ENCODE peak calls at places on chromosomes 3 and 15, in nine cellular contexts. J is thoracic aorta; F is heart left ventricle; R is HCT116; B is AG04450; E is tibial nerve; I is BE2C; G is ovary; T is CD8-positive, alpha-beta T cell. Z is an unnamed sample. For H3K27me3 and H3K9me3, the result is how much of the 10 kb centered on the place peaks cover.

GRCh38 chr3:165874663-165875489 is 37.7 kb upstream of the BCHE start:
- DNase-seq in J (no peak), I (peak), R (peak), E (no peak), G (no peak), B (no peak), T (no peak), F (no peak), Z (no peak)

GRCh38 chr3:160808838-160809237 is 52.8 kb downstream of the PPM1L start:
- DNase-seq in E (no peak), I (no peak), J (no peak), F (peak), R (no peak), T (no peak), B (no peak), G (no peak), Z (peak)

GRCh38 chr3:117719316-117719926 is 1009.8 kb downstream of the TUSC7 start:
- DNase-seq in F (no peak), G (no peak), J (no peak), I (no peak), E (no peak), R (peak), T (no peak), B (no peak), Z (no peak)

GRCh38 chr3:33886015-33886414 is 87.6 kb downstream of the PDCD6IP start:
- DNase-seq in F (no peak), E (no peak), I (no peak), R (no peak), G (no peak), J (no peak), B (no peak), T (no peak), Z (no peak)

GRCh38 chr15:88049509-88049908 is 207.0 kb downstream of the NTRK3 start:
- DNase-seq in G (no peak), T (no peak), F (no peak), I (no peak), R (no peak), E (no peak), B (no peak), J (no peak), Z (no peak)

GRCh38 chr3:146382386-146382785 is 87.0 kb downstream of the PLSCR2 start:
- DNase-seq in E (no peak), R (peak), F (no peak), J (no peak), B (no peak), T (no peak), G (no peak), I (no peak), Z (no peak)

GRCh38 chr3:160183375-160184076 is 41.7 kb upstream of the C3orf80 start:
- DNase-seq in B (no peak), R (no peak), G (no peak), F (no peak), I (no peak), E (no peak), T (no peak), J (no peak), Z (no peak)

GRCh38 chr15:88615303-88616107 is 5.6 kb upstream of the AEN start:
- DNase-seq in B (no peak), E (no peak), J (no peak), G (no peak), F (no peak), R (no peak), T (no peak), I (no peak), Z (peak)

GRCh38 chr15:70741107-70741511 is 22.2 kb downstream of the UACA start:
- DNase-seq in F (peak), T (no peak), G (peak), E (peak), I (no peak), B (peak), R (peak), J (no peak), Z (peak)

GRCh38 chr15:88656760-88657221 is 18.0 kb downstream of the ISG20 start:
- DNase-seq in J (no peak), R (no peak), B (no peak), T (no peak), F (no peak), G (no peak), E (no peak), I (no peak), Z (no peak)

GRCh38 chr3:134722899-134723484 is 72.1 kb upstream of the EPHB1 start:
- DNase-seq in G (no peak), B (no peak), I (no peak), J (no peak), T (no peak), R (no peak), F (no peak), E (no peak), Z (no peak)

GRCh38 chr3:72336821-72337479 is 511.3 kb downstream of the SHQ1 start:
- DNase-seq in I (peak), G (peak), T (no peak), E (peak), B (no peak), J (no peak), F (peak), R (no peak), Z (peak)

GRCh38 chr3:12984023-12984823 is 89.0 kb downstream of the IQSEC1 start:
- DNase-seq in G (no peak), R (peak), E (no peak), J (no peak), I (peak), B (no peak), F (peak), T (peak), Z (no peak)

GRCh38 chr15:72599855-72600464 is 54.5 kb upstream of the GOLGA6B start:
- DNase-seq in I (peak), R (peak), J (no peak), B (peak), E (no peak), F (no peak), T (no peak), G (no peak), Z (no peak)

GRCh38 chr3:162738778-162739177 is 1242.2 kb downstream of the OTOL1 start:
- DNase-seq in I (no peak), F (no peak), E (no peak), B (no peak), J (no peak), G (no peak), R (no peak), T (no peak), Z (no peak)

GRCh38 chr15:43941555-43941954 is 114.8 kb downstream of the WDR76 start:
- DNase-seq in T (no peak), I (no peak), F (no peak), G (no peak), B (no peak), R (no peak), J (no peak), E (no peak), Z (no peak)

GRCh38 chr3:134357914-134358811 is 16.1 kb downstream of the AMOTL2 start:
- DNase-seq in F (no peak), E (no peak), I (peak), G (no peak), T (no peak), B (peak), R (peak), J (no peak), Z (no peak)

GRCh38 chr3:36494461-36495109 is 114.3 kb downstream of the STAC start:
- DNase-seq in T (no peak), B (peak), J (no peak), F (no peak), E (no peak), R (no peak), G (no peak), I (no peak), Z (no peak)

GRCh38 chr15:98413973-98414546 is 234.3 kb upstream of the IGF1R start:
- DNase-seq in B (no peak), T (no peak), I (no peak), F (no peak), E (no peak), G (no peak), R (no peak), J (no peak), Z (no peak)
- H3K27me3 ChIP-seq in B (under half), T (under half), I (under half), F (under half), E (under half), G (under half), R (under half), J (under half), Z (under half)

GRCh38 chr3:138642226-138642926 is 33.8 kb downstream of the FAIM start:
- DNase-seq in J (no peak), I (no peak), F (no peak), T (no peak), G (no peak), B (no peak), E (no peak), R (no peak), Z (no peak)

GRCh38 chr3:138646527-138646926 is 38.0 kb downstream of the FAIM start:
- DNase-seq in E (no peak), T (no peak), B (no peak), I (no peak), F (no peak), R (no peak), G (no peak), J (no peak), Z (no peak)

GRCh38 chr3:138646008-138646407 is 37.4 kb downstream of the FAIM start:
- DNase-seq in T (no peak), B (no peak), J (no peak), F (no peak), G (no peak), E (no peak), I (no peak), R (no peak), Z (no peak)

GRCh38 chr3:138640537-138640936 is 32.0 kb downstream of the FAIM start:
- DNase-seq in I (no peak), F (no peak), G (no peak), B (no peak), J (no peak), T (no peak), R (no peak), E (no peak), Z (no peak)

GRCh38 chr3:138642927-138643253 is 34.3 kb downstream of the FAIM start:
- DNase-seq in I (no peak), J (no peak), E (no peak), G (no peak), F (no peak), R (no peak), B (no peak), T (no peak), Z (no peak)
- H3K9me3 ChIP-seq in I (under half), J (under half), E (under half), G (under half), F (half or more), R (under half), B (under half), T (under half), Z (under half)

GRCh38 chr15:65980824-65981456 is 111.6 kb downstream of the RAB11A start:
- DNase-seq in E (no peak), R (peak), T (no peak), I (peak), B (peak), G (peak), J (no peak), F (peak), Z (peak)
- TF ChIP-seq CTCF in E (peak), R (peak), T (no peak), I (peak), B (peak), G (no peak), J (peak), F (peak), Z (peak)

GRCh38 chr15:69133862-69134519 is 26.4 kb upstream of the GLCE start:
- DNase-seq in I (no peak), F (no peak), T (no peak), B (no peak), R (no peak), G (no peak), E (no peak), J (no peak), Z (peak)

GRCh38 chr15:69131362-69132215 is 28.8 kb upstream of the GLCE start:
- DNase-seq in R (no peak), G (no peak), F (peak), I (no peak), T (no peak), J (no peak), B (no peak), E (no peak), Z (no peak)

GRCh38 chr15:69134841-69135240 is 25.6 kb upstream of the GLCE start:
- DNase-seq in B (no peak), E (no peak), J (no peak), F (no peak), G (no peak), I (no peak), R (no peak), T (no peak), Z (no peak)

GRCh38 chr15:69132430-69132829 is 28.0 kb upstream of the GLCE start:
- DNase-seq in I (no peak), J (no peak), G (no peak), E (no peak), T (no peak), F (no peak), B (no peak), R (no peak), Z (no peak)

GRCh38 chr15:69132935-69133861 is 27.2 kb upstream of the GLCE start:
- DNase-seq in F (no peak), R (no peak), J (no peak), B (no peak), I (peak), T (no peak), G (no peak), E (no peak), Z (no peak)
- H3K27me3 ChIP-seq in F (under half), R (under half), J (under half), B (under half), I (under half), T (under half), G (under half), E (under half), Z (under half)

DNA sequence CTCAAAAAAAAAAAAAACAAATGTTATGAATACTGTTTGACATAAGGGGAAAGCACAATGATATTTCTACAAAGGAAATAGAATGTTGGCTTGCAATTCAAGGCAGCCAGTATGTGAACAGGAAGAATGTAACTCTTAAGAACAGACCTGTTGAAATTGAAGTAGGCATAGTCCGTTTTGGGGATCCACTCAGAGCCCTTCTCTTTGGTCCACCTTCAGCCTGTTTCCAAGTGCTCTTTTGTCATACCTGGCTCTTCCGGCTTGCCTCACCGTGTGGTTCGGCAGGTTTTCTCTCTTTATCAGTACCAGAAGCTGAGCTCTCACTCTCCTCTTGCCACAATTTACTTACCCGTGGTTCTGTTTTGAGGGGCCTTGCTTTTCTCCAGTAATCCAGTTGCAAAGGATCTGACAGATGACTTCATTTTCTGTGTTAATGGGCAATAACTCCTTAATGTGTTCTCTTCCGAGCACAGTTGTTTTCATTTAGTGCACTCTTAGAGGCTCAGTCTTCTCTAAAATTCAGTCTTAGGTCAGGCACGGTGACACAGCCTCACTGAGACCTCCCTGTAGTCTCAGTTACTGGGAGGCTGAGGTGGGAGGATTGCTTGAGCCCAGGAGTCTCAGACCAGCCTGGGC is 6.7 kb downstream of the ABHD17C start:
- DNase-seq in I (no peak), G (no peak), R (no peak), J (no peak), T (no peak), F (no peak), B (no peak), E (no peak), Z (no peak)
- H3K9me3 ChIP-seq in I (under half), G (under half), R (under half), J (under half), T (under half), F (under half), B (under half), E (under half), Z (under half)

GRCh38 chr3:52534281-52535183 is 875 bp upstream of the NT5DC2 start:
- DNase-seq in B (no peak), T (no peak), I (no peak), F (peak), G (peak), J (no peak), E (no peak), R (no peak), Z (peak)

GRCh38 chr3:52532838-52533622 is 627 bp downstream of the NT5DC2 start:
- DNase-seq in T (peak), I (no peak), E (no peak), B (no peak), R (no peak), G (peak), J (no peak), F (peak), Z (peak)

GRCh38 chr3:52535411-52536111 is 844 bp upstream of the UQCC5 start:
- DNase-seq in T (no peak), E (no peak), J (no peak), R (no peak), F (no peak), I (no peak), G (peak), B (no peak), Z (no peak)

GRCh38 chr3:52532517-52532837 is 1.2 kb downstream of the NT5DC2 start:
- DNase-seq in B (no peak), F (peak), R (no peak), E (no peak), J (no peak), I (peak), T (peak), G (peak), Z (peak)

GRCh38 chr3:52533623-52534280 is at the start of gene NT5DC2:
- DNase-seq in R (no peak), T (peak), G (peak), F (peak), I (peak), B (no peak), E (peak), J (no peak), Z (peak)
- TF ChIP-seq CTCF in R (no peak), T (no peak), G (no peak), F (peak), I (no peak), B (no peak), E (peak), J (peak), Z (no peak)

DNA sequence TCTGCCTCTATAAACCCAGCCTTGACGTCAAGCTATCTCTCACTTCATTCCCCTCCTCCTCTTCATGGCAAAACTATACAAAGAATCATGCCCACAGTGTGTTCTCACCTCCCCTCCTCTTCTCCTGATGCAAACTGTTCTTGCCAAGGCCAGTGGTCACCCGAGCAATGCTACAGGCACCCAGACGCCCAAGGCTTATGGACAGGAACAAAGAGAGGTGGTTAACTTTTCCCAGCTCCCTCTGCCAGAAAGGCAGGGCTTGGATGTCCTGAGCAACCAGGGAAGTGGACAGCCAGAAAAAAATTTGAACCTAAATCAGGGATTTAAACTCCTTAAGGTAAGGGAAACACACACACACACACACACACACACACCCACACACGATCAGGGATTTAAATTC is 5.1 kb downstream of the SLC41A3 start:
- DNase-seq in T (no peak), J (no peak), I (no peak), G (no peak), F (no peak), R (no peak), E (no peak), B (no peak), Z (no peak)
- H3K27me3 ChIP-seq in T (under half), J (under half), I (under half), G (under half), F (under half), R (under half), E (under half), B (under half), Z (under half)

DNA sequence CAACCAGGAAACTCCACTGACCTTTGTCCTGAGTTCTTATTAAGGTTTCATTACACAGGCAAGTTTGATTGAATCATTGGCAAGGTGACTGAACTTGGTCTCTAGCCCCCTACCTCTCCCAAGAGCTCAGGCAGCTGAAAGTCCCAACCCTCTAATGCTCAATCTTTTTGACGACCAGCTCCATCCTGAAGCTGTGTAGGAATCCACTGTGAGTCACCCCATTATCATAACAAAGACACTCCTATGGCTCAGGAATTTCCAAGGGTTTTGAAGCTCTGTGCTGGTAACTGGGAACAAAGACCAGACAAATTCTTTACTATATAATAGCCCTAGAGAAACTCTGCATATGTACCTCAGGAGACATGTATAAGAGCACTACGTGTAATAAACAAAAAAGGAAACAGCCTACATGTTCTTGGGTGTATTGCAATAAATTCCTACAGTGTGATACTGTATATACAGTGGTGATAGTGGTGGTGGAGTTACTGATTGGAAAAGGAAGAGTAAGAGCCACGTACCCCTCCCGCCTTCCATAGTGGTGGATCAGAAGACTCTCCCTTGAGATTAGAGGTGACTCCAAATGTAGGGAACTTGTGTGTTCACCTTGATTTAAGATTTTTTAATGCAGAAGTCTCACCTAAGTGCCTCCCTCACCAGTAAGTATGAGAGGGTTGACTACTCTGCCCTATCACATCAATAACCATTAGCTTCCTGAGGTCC is 116.6 kb downstream of the ST8SIA2 start:
- DNase-seq in J (no peak), I (no peak), F (no peak), R (no peak), E (no peak), B (no peak), T (no peak), G (no peak), Z (no peak)
- H3K9me3 ChIP-seq in J (under half), I (under half), F (under half), R (under half), E (under half), B (under half), T (under half), G (under half), Z (under half)

GRCh38 chr3:113825090-113825489 is 13.5 kb upstream of the GRAMD1C start:
- DNase-seq in B (no peak), R (no peak), G (no peak), E (no peak), I (no peak), F (no peak), J (no peak), T (no peak), Z (no peak)
- TF ChIP-seq CTCF in B (peak), R (peak), G (no peak), E (no peak), I (peak), F (no peak), J (no peak), T (no peak), Z (no peak)

GRCh38 chr15:96416218-96416933 is 85.9 kb downstream of the NR2F2 start:
- DNase-seq in B (no peak), E (no peak), F (no peak), R (no peak), T (no peak), G (no peak), J (no peak), I (no peak), Z (no peak)

GRCh38 chr15:96416934-96417759 is 86.6 kb downstream of the NR2F2 start:
- DNase-seq in T (no peak), F (no peak), R (no peak), G (no peak), B (no peak), E (no peak), I (no peak), J (no peak), Z (no peak)

GRCh38 chr15:96415513-96416217 is 85.2 kb downstream of the NR2F2 start:
- DNase-seq in I (no peak), E (no peak), G (no peak), T (no peak), B (no peak), R (no peak), F (no peak), J (no peak), Z (no peak)

GRCh38 chr15:96417760-96418130 is 87.2 kb downstream of the NR2F2 start:
- DNase-seq in E (no peak), I (no peak), J (no peak), G (no peak), F (no peak), B (no peak), R (no peak), T (no peak), Z (no peak)

DNA sequence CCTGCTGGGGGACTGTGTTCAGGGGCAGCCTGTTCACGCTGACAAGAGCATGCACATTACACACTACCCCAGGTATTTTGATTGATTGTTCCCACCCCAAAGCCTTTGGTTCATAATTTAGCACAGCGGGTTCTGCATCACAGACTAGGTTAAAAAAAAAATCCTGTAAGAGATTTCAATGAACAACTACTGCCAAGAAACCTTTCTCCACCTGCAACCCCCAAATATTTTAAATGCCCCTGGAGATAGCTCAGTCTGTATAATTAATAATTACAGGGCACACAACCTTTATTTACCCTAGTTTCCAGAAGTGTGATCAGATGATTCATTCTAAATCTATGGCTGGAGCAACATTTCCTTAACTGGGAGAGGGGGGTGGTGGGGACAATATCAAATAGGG is 87.6 kb downstream of the NR2F2 start:
- DNase-seq in B (no peak), T (no peak), F (no peak), I (no peak), E (no peak), G (no peak), R (no peak), J (no peak), Z (no peak)
- H3K27me3 ChIP-seq in B (half or more), T (under half), F (half or more), I (half or more), E (under half), G (under half), R (half or more), J (under half), Z (half or more)